ENCODE peak calls at places on chromosome 20, in six cellular contexts. D is left ventricle myocardium inferior, J is upper lobe of right lung, L is RWPE1, Y is HFFc6, C is AG04449. O is an unnamed sample.

GRCh38 chr20:62183426-62184142 is 756 bp downstream of the MTG2 start:
- DNase-seq in L (no peak), C (no peak), Y (no peak), D (no peak), J (no peak), O (no peak)

GRCh38 chr20:20571068-20571780 is 141.2 kb downstream of the RALGAPA2 start:
- DNase-seq in C (no peak), J (no peak), D (no peak), L (no peak), Y (no peak), O (no peak)

GRCh38 chr20:44113642-44113945 is 73.4 kb downstream of the JPH2 start:
- DNase-seq in D (no peak), L (no peak), C (no peak), J (no peak), Y (no peak), O (no peak)

GRCh38 chr20:10665027-10665561 is 8.7 kb downstream of the JAG1 start:
- DNase-seq in J (no peak), C (no peak), L (peak), D (no peak), Y (no peak), O (no peak)

GRCh38 chr20:62009869-62010445 is 55.7 kb downstream of the TAF4 start:
- DNase-seq in Y (no peak), J (no peak), C (no peak), D (no peak), L (no peak), O (no peak)

GRCh38 chr20:44496976-44497375 is 21.3 kb downstream of the TTPAL start:
- DNase-seq in D (no peak), Y (peak), C (peak), L (peak), J (no peak), O (no peak)

GRCh38 chr20:56519551-56519950 is 5.0 kb upstream of the FAM209A start:
- DNase-seq in C (no peak), L (no peak), Y (no peak), J (no peak), D (no peak), O (no peak)

GRCh38 chr20:3165473-3166337 is 6.0 kb upstream of the FASTKD5 start:
- DNase-seq in D (peak), C (no peak), J (no peak), Y (no peak), L (no peak), O (no peak)

GRCh38 chr20:19251958-19252669 is 39.7 kb downstream of the SLC24A3 start:
- DNase-seq in C (no peak), D (no peak), Y (no peak), L (no peak), J (no peak), O (no peak)

GRCh38 chr20:43534016-43534415 is 24.8 kb upstream of the SGK2 start:
- DNase-seq in C (no peak), Y (no peak), L (no peak), D (no peak), J (peak), O (no peak)

GRCh38 chr20:62875419-62876355 is 14.1 kb upstream of the TCFL5 start:
- DNase-seq in J (no peak), L (peak), C (no peak), D (peak), Y (peak), O (no peak)

GRCh38 chr20:61186771-61187170 is 65.3 kb upstream of the CDH4 start:
- DNase-seq in J (no peak), C (no peak), L (no peak), D (no peak), Y (no peak), O (no peak)

GRCh38 chr20:38227578-38228360 is 32.8 kb downstream of the KIAA1755 start:
- DNase-seq in C (no peak), Y (no peak), L (no peak), J (peak), D (no peak), O (no peak)

GRCh38 chr20:47741669-47742345 is 43.5 kb downstream of the SULF2 start:
- DNase-seq in L (no peak), D (no peak), Y (no peak), C (no peak), J (no peak), O (no peak)

GRCh38 chr20:956330-956951 is 40.3 kb upstream of the ANGPT4 start:
- DNase-seq in Y (peak), D (peak), C (no peak), J (peak), L (peak), O (peak)

GRCh38 chr20:47857994-47858557 is 72.8 kb upstream of the SULF2 start:
- DNase-seq in J (no peak), C (no peak), Y (no peak), L (no peak), D (no peak), O (no peak)

GRCh38 chr20:56630086-56630493 is 984 bp downstream of the TFAP2C start:
- DNase-seq in Y (peak), L (peak), J (peak), D (no peak), C (peak), O (peak)

GRCh38 chr20:32896521-32897280 is 38.0 kb downstream of the EFCAB8 start:
- DNase-seq in C (no peak), D (no peak), Y (no peak), L (no peak), J (no peak), O (no peak)

GRCh38 chr20:35326021-35326731 is 34.0 kb upstream of the FAM83C start:
- DNase-seq in C (no peak), D (no peak), J (no peak), L (no peak), Y (no peak), O (peak)

GRCh38 chr20:1478566-1478965 is 11.9 kb upstream of the NSFL1C start:
- DNase-seq in L (peak), J (no peak), Y (peak), C (no peak), D (no peak), O (no peak)

GRCh38 chr20:36575066-36575743 is 1.8 kb downstream of the TGIF2 start:
- DNase-seq in Y (peak), C (no peak), L (peak), J (peak), D (peak), O (peak)

GRCh38 chr20:45011108-45011526 is 44.8 kb downstream of the STK4 start:
- DNase-seq in Y (peak), D (peak), C (no peak), L (peak), J (no peak), O (peak)

GRCh38 chr20:64049060-64049886 is at the start of gene SOX18:
- DNase-seq in J (no peak), Y (no peak), C (no peak), D (peak), L (no peak), O (no peak)

GRCh38 chr20:63775096-63775978 is 35.8 kb downstream of the SLC2A4RG start:
- DNase-seq in J (no peak), D (no peak), L (no peak), Y (no peak), C (no peak), O (no peak)

DNA sequence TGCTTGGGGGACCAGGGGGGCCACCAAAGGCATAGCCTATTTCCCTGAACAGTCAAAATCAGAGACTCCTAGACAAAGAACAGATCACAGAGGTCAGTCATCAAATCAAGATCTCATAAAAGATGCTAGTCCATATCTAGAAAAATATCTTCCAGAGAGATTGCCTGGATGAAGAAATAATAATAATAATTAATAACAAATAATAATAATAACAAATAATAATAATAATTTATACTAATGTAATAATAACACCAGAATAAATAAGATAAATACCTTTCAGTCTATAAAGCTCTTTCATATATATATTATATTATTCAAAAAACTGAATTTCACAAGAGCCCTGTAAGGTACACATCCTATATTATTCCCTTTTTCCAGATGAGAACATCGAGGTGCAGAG is 129.6 kb downstream of the PAX1 start:
- DNase-seq in J (no peak), Y (no peak), L (no peak), C (no peak), D (no peak), O (no peak)
- TF ChIP-seq CTCF in J (no peak), Y (no peak), L (no peak), C (no peak), D (no peak), O (no peak)

DNA sequence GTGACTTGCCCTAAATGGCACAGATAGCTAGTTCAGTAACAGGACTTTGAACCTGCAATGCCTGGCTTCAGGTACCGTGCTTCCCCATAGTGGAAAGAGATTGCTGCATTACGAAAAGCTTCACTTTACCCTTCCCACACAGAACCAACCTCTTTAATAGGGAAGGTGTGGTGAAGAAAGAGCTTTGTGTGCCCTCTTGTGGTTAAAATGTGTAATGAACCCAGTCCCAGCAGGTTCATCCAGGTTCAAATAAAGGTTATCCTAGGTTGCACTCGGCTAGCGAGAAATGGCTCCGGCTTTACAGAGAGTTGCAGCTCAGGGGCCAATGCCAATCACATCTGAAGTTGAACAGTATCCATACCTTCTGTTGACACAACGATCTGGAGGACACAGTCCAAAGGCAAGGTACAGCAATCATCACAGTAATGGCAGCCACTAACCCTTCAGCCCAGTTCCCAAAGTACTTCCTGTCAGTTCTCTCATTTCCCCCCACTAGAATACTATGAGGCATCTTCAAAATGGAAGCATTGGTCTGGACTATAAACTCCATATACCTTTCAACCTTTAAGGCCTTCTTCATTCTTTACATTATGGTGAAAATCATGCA is 3.0 kb downstream of the DEFB115 start:
- DNase-seq in C (no peak), J (no peak), D (no peak), Y (peak), L (peak), O (no peak)
- TF ChIP-seq CTCF in C (no peak), J (peak), D (peak), Y (peak), L (peak), O (peak)

DNA sequence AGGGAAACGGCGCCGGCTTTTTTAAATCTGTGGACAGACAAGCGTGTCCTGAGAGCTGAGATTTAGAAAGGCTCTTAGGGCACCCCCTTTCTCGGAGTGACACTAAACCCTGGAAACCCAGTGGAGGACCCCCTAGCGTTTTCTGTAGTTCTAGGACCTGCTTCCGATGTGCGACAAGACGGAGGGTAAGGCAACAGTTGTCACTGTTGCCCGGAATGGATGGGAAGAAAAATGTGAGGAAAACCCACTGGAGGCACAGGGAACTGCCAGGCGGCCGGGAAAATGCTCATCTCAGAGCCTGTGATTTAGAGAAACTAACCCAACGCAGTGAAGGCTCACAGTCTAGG is 551 bp upstream of the ATP5F1E start:
- DNase-seq in D (no peak), J (no peak), L (peak), Y (peak), C (no peak), O (no peak)
- TF ChIP-seq CTCF in D (peak), J (peak), L (peak), Y (no peak), C (peak), O (no peak)

GRCh38 chr20:46699651-46700359 is 9.6 kb upstream of the SLC2A10 start:
- DNase-seq in C (no peak), Y (peak), D (no peak), J (no peak), L (peak), O (no peak)
- TF ChIP-seq CTCF in C (peak), Y (peak), D (peak), J (peak), L (peak), O (no peak)

DNA sequence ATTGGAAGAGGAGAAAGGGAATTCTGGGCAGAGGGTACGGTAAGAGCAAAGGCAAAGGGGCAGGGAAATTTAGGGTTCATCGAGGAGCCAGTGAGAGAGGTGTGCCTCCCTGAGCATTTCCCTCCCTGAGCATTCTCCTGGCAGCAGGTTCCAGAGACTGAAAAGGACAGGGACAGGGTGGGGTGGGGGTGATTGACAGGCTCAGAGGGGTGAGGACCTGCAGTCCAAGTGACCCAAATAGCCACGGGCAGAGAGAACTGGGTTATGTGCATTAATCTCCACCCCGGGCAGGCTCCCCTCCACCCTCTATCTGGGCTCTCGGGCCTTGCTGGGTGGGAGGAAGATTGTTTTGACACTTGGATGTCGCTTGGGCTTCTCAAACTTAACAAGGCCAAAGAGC is 69.5 kb downstream of the KCNB1 start:
- DNase-seq in J (no peak), D (no peak), Y (no peak), L (no peak), C (no peak), O (no peak)
- TF ChIP-seq CTCF in J (no peak), D (no peak), Y (no peak), L (no peak), C (no peak), O (no peak)

GRCh38 chr20:53201588-53201987 is 229.4 kb downstream of the TSHZ2 start:
- DNase-seq in C (no peak), J (no peak), D (no peak), Y (no peak), L (no peak), O (no peak)
- TF ChIP-seq CTCF in C (no peak), J (no peak), D (no peak), Y (no peak), L (no peak), O (no peak)